ENCODE peak calls at places on chromosomes 3 and 15, in four cellular contexts. V is H54; T is A172; Y is stimulated activated CD4-positive, alpha-beta T cell treated with anti-CD3 and anti-CD28 coated beads, Interleukin-4, amount 100 ng/mL, for 48 hours. M is an unnamed sample.

GRCh38 chr15:89364341-89364740 is 29.7 kb upstream of the POLG start:
- DNase-seq in V (no peak), T (no peak), Y (no peak), M (no peak)

GRCh38 chr15:42348083-42348482 is 11.2 kb upstream of the CAPN3 start:
- DNase-seq in V (peak), T (no peak), Y (no peak), M (peak)

GRCh38 chr3:14289590-14290453 is 111.2 kb downstream of the LSM3 start:
- DNase-seq in V (peak), T (peak), Y (no peak), M (peak)

GRCh38 chr3:142366434-142366833 is 81.4 kb downstream of the XRN1 start:
- DNase-seq in V (no peak), T (peak), Y (no peak), M (no peak)

GRCh38 chr15:22939652-22940061 is 40.5 kb downstream of the CYFIP1 start:
- DNase-seq in V (no peak), T (no peak), Y (no peak), M (no peak)

GRCh38 chr15:62549345-62549970 is 384.4 kb upstream of the C2CD4B start:
- DNase-seq in V (peak), T (peak), Y (no peak), M (no peak)

GRCh38 chr3:68523330-68523729 is 409.0 kb downstream of the TAFA4 start:
- DNase-seq in V (no peak), T (no peak), Y (no peak), M (no peak)

GRCh38 chr15:81814882-81815455 is 230.8 kb downstream of the MEX3B start:
- DNase-seq in V (no peak), T (no peak), Y (no peak), M (no peak)

GRCh38 chr15:41334293-41335120 is 1.8 kb downstream of the NUSAP1 start:
- DNase-seq in V (no peak), T (no peak), Y (no peak), M (no peak)

GRCh38 chr15:70741107-70741511 is 22.2 kb downstream of the UACA start:
- DNase-seq in V (no peak), T (no peak), Y (no peak), M (peak)

GRCh38 chr3:48560648-48561018 is 2.9 kb downstream of the UCN2 start:
- DNase-seq in V (no peak), T (peak), Y (no peak), M (no peak)

GRCh38 chr3:151686257-151686656 is 47.5 kb upstream of the AADACL2 start:
- DNase-seq in V (no peak), T (peak), Y (no peak), M (no peak)

GRCh38 chr3:124033360-124034015 is 41.6 kb upstream of the ROPN1 start:
- DNase-seq in V (peak), T (no peak), Y (no peak), M (peak)

GRCh38 chr3:36991923-36992805 is 767 bp downstream of the EPM2AIP1 start:
- DNase-seq in V (no peak), T (peak), Y (peak), M (peak)

GRCh38 chr15:97995881-97996603 is 35.5 kb downstream of the ARRDC4 start:
- DNase-seq in V (no peak), T (no peak), Y (no peak), M (peak)

GRCh38 chr3:71142440-71143161 is 440.9 kb downstream of the FOXP1 start:
- DNase-seq in V (no peak), T (peak), Y (no peak), M (no peak)

GRCh38 chr3:131401978-131402377 is 20.4 kb downstream of the NUDT16 start:
- DNase-seq in V (no peak), T (no peak), Y (no peak), M (no peak)